ENCODE peak calls at places on chromosomes 1 and 21, in six cellular contexts. E is OCI-LY7, R is Panc1, D is transverse colon, B is hepatocyte, Y is adrenal gland. A is an unnamed sample.

GRCh38 chr1:67760030-67760821 is 73.0 kb downstream of the GNG12 start:
- DNase-seq in D (peak; percentile 85), B (peak; percentile 88), R (peak; percentile 68), E (peak; percentile 84), Y (peak; percentile 48), A (peak; percentile 74)

GRCh38 chr1:57222307-57222706 is 201.6 kb downstream of the DAB1 start:
- DNase-seq in Y (no peak), R (no peak), B (no peak), D (no peak), E (no peak), A (no peak)

GRCh38 chr1:71030021-71030420 is 17.6 kb downstream of the PTGER3 start:
- DNase-seq in R (no peak), Y (no peak), E (no peak), B (no peak), D (no peak), A (no peak)

GRCh38 chr1:20721117-20722061 is 3.6 kb upstream of the KIF17 start:
- DNase-seq in R (no peak), E (no peak), B (no peak), Y (peak; percentile 7), D (peak; percentile 5), A (no peak)

GRCh38 chr1:26744075-26744958 is 43.4 kb upstream of the PIGV start:
- DNase-seq in R (peak; percentile 81), Y (peak; percentile 73), B (peak; percentile 28), D (peak; percentile 81), E (peak; percentile 97), A (peak; percentile 38)

GRCh38 chr1:234606731-234607090 is 3.3 kb downstream of the IRF2BP2 start:
- DNase-seq in R (no peak), D (no peak), E (no peak), B (no peak), Y (no peak), A (no peak)

GRCh38 chr1:202697038-202697437 is 13.2 kb downstream of the SYT2 start:
- DNase-seq in E (no peak), R (no peak), Y (no peak), B (no peak), D (peak; percentile 67), A (no peak)

GRCh38 chr1:234529661-234530237 is 50.8 kb upstream of the TARBP1 start:
- DNase-seq in D (no peak), Y (no peak), E (no peak), B (no peak), R (no peak), A (no peak)

GRCh38 chr1:24351247-24351646 is 32.1 kb downstream of the GRHL3 start:
- DNase-seq in E (no peak), B (no peak), D (no peak), R (no peak), Y (no peak), A (no peak)

GRCh38 chr1:58155418-58156123 is 391.0 kb downstream of the OMA1 start:
- DNase-seq in B (peak; percentile 33), E (peak; percentile 2), D (no peak), Y (no peak), R (no peak), A (no peak)

GRCh38 chr1:51266791-51267190 is 30.7 kb downstream of the RNF11 start:
- DNase-seq in E (no peak), B (no peak), D (no peak), Y (no peak), R (no peak), A (no peak)

GRCh38 chr1:43058545-43059360 is 100.1 kb upstream of the SLC2A1 start:
- DNase-seq in Y (peak; percentile 42), D (no peak), E (no peak), B (peak; percentile 83), R (no peak), A (peak; percentile 25)

GRCh38 chr1:9286556-9286955 is 6.1 kb upstream of the SPSB1 start:
- DNase-seq in R (no peak), E (no peak), Y (no peak), B (no peak), D (no peak), A (no peak)

GRCh38 chr1:107153033-107153432 is 12.2 kb downstream of the NTNG1 start:
- DNase-seq in E (peak; percentile 43), R (no peak), D (no peak), Y (no peak), B (no peak), A (no peak)

GRCh38 chr1:63223426-63223825 is 98.9 kb upstream of the FOXD3 start:
- DNase-seq in R (no peak), Y (no peak), B (no peak), E (no peak), D (no peak), A (no peak)

GRCh38 chr1:216425577-216425976 is 2.3 kb upstream of the USH2A start:
- DNase-seq in R (no peak), D (no peak), B (peak; percentile 28), E (no peak), Y (no peak), A (no peak)

GRCh38 chr1:59290173-59290954 is 6.5 kb upstream of the FGGY start:
- DNase-seq in Y (peak; percentile 30), R (peak; percentile 36), D (peak; percentile 52), B (peak; percentile 69), E (peak; percentile 29), A (peak; percentile 59)

GRCh38 chr1:192543445-192543844 is 32.1 kb upstream of the RGS1 start:
- DNase-seq in B (no peak), Y (no peak), E (no peak), R (no peak), D (no peak), A (no peak)

GRCh38 chr1:54971317-54971791 is 9.1 kb upstream of the TMEM61 start:
- DNase-seq in D (no peak), B (peak; percentile 56), Y (peak; percentile 62), R (peak; percentile 52), E (no peak), A (no peak)

GRCh38 chr1:213985181-213986019 is 2.4 kb upstream of the PROX1 start:
- DNase-seq in Y (no peak), R (no peak), D (no peak), E (no peak), B (peak; percentile 48), A (no peak)

GRCh38 chr1:44036409-44037111 is 5.3 kb upstream of the SLC6A9 start:
- DNase-seq in B (peak; percentile 81), R (no peak), D (peak; percentile 77), E (peak; percentile 74), Y (peak; percentile 84), A (peak; percentile 76)

GRCh38 chr1:178341218-178341956 is 155.4 kb downstream of the CLEC20A start:
- DNase-seq in B (peak; percentile 77), Y (peak; percentile 47), D (peak; percentile 82), E (no peak), R (no peak), A (peak; percentile 85)

GRCh38 chr1:160124709-160125478 is 9.3 kb downstream of the ATP1A2 start:
- DNase-seq in Y (peak; percentile 67), E (no peak), B (peak; percentile 71), D (no peak), R (peak; percentile 82), A (no peak)

GRCh38 chr21:45926281-45926680 is 55.3 kb upstream of the COL6A1 start:
- DNase-seq in B (no peak), Y (no peak), R (no peak), E (no peak), D (no peak), A (no peak)

GRCh38 chr1:10446790-10447422 is 2.9 kb upstream of the CORT start:
- DNase-seq in B (no peak), D (no peak), E (no peak), Y (no peak), R (no peak), A (no peak)

GRCh38 chr1:194133152-194133551 is 946.7 kb upstream of the B3GALT2 start:
- DNase-seq in B (no peak), D (no peak), E (no peak), Y (no peak), R (no peak), A (no peak)
- H3K4me1 ChIP-seq in B (no peaks in the 10 kb centered on the region), D (no peaks in the 10 kb centered on the region), E (peaks cover 10% of the 10 kb centered on the region), Y (no peaks in the 10 kb centered on the region), R (no peaks in the 10 kb centered on the region), A (no peaks in the 10 kb centered on the region)

DNA sequence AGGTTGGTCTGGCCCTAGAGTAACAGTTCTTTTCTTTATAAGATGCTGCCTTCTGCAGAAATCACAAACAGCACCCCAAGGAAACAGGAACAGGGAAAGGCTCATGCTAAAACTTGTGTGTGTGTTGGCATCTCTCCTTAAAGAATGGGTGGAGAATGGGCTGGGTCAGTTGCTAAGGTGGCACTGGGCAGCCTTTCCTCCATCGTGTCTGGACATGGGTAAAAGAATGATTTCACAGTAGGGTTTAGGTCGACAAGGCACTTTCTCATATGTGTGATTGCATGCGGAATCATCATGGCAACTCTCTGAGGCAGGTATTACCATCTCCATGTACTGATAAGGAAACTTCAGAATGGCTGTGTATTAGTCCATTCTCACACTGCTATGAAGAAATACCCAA is 40.3 kb downstream of the LRRN2 start:
- DNase-seq in B (no peak), E (no peak), R (no peak), D (no peak), Y (no peak), A (no peak)
- TF ChIP-seq CTCF in B (no peak), E (no peak), R (no peak), D (no peak), Y (no peak), A (no peak)

GRCh38 chr1:109282952-109283747 is at the start of gene PSRC1:
- DNase-seq in D (peak; percentile 97), Y (peak; percentile 98), R (no peak), E (peak; percentile 94), B (peak; percentile 98), A (peak; percentile 97)

GRCh38 chr1:109280768-109281356 is 2.1 kb downstream of the PSRC1 start:
- DNase-seq in B (no peak), E (no peak), R (no peak), D (no peak), Y (no peak), A (no peak)

GRCh38 chr1:109282497-109282951 is 421 bp downstream of the PSRC1 start:
- DNase-seq in R (no peak), B (no peak), E (no peak), D (no peak), Y (no peak), A (no peak)

GRCh38 chr1:109281680-109282496 is 1.1 kb downstream of the PSRC1 start:
- DNase-seq in E (no peak), Y (no peak), B (no peak), R (no peak), D (no peak), A (no peak)

GRCh38 chr1:109283748-109284600 is 1.0 kb upstream of the PSRC1 start:
- DNase-seq in Y (no peak), D (no peak), R (no peak), E (no peak), B (no peak), A (no peak)
- H3K4me1 ChIP-seq in Y (peaks cover 17% of the 10 kb centered on the region), D (peaks cover 18% of the 10 kb centered on the region), R (peaks cover 14% of the 10 kb centered on the region), E (peaks cover 17% of the 10 kb centered on the region), B (peaks cover 8% of the 10 kb centered on the region), A (peaks cover 14% of the 10 kb centered on the region)

DNA sequence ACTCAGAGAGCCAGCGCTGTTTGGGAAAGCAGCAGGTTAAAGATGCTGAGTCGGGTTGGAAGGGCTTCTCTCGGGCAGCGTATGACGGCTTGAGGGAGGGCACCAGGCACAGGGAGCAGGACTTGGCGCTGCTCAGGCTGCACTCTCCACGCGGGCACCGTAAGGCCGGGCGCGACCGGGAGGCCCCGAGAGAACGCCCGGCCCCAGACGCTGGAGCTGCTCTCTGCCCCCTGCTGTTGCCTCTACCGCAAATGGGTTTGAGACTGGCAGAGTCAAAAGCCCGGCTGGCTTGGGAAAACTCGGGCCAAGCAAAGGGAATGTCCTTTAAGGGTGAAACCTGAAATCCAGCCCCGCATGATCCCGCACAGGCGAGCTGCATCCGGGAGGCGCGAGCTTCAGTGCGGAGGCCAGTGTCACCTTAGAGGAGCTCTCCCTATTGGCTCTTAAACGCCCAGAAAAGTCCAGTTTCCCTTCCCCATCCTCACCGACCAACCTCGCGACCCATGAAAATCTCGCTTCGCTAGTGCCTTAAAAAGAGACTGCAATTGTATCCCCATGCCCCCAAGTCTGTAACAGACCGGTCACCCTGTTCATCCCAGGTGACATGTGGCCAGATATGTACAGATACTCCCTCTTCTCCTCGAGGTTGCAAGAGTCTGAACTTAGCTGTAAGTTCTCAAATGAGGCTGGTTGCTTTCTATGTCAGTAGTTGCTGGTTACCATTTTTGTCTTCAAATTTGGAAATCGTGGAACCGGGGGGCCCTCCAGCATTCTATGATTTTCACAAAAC is 1.1 kb downstream of the PRRX1 start:
- DNase-seq in Y (peak; percentile 56), E (no peak), D (peak; percentile 34), R (no peak), B (peak; percentile 47), A (peak; percentile 42)
- TF ChIP-seq CTCF in Y (no peak), E (no peak), D (no peak), R (peak; percentile 28), B (peak; percentile 22), A (no peak)

A was measured in thyroid gland.